ENCODE peak calls at places on chromosome 12, in eight cellular contexts. One of them, this sample, is unnamed.

GRCh38 chr12:65699251-65699650 is 125.0 kb upstream of the HMGA2 start:
- DNase-seq in transverse colon: no peak
- DNase-seq in NB4: peak
- DNase-seq in upper lobe of left lung: no peak
- DNase-seq in lower leg skin: no peak
- DNase-seq in sigmoid colon: no peak
- DNase-seq in gastrocnemius medialis: no peak
- DNase-seq in tibial nerve: no peak
- DNase-seq in this sample: no peak

GRCh38 chr12:4786795-4787194 is 66.6 kb downstream of the GALNT8 start:
- DNase-seq in transverse colon: no peak
- DNase-seq in NB4: no peak
- DNase-seq in tibial nerve: no peak
- DNase-seq in upper lobe of left lung: no peak
- DNase-seq in lower leg skin: no peak
- DNase-seq in gastrocnemius medialis: no peak
- DNase-seq in sigmoid colon: no peak
- DNase-seq in this sample: no peak

GRCh38 chr12:103401421-103401820 is 94.3 kb downstream of the C12orf42 start:
- DNase-seq in upper lobe of left lung: peak
- DNase-seq in tibial nerve: no peak
- DNase-seq in sigmoid colon: no peak
- DNase-seq in gastrocnemius medialis: no peak
- DNase-seq in lower leg skin: no peak
- DNase-seq in transverse colon: no peak
- DNase-seq in NB4: no peak
- DNase-seq in this sample: no peak

GRCh38 chr12:25087596-25087995 is 107.4 kb downstream of the DNAI7 start:
- DNase-seq in gastrocnemius medialis: no peak
- DNase-seq in NB4: no peak
- DNase-seq in upper lobe of left lung: no peak
- DNase-seq in transverse colon: no peak
- DNase-seq in lower leg skin: no peak
- DNase-seq in sigmoid colon: no peak
- DNase-seq in tibial nerve: no peak
- DNase-seq in this sample: no peak

GRCh38 chr12:71626768-71627167 is 36.9 kb downstream of the ZFC3H1 start:
- DNase-seq in gastrocnemius medialis: no peak
- DNase-seq in tibial nerve: no peak
- DNase-seq in sigmoid colon: no peak
- DNase-seq in lower leg skin: no peak
- DNase-seq in upper lobe of left lung: no peak
- DNase-seq in transverse colon: no peak
- DNase-seq in NB4: no peak
- DNase-seq in this sample: no peak

GRCh38 chr12:57389033-57389432 is 41.8 kb downstream of the R3HDM2 start:
- DNase-seq in transverse colon: no peak
- DNase-seq in lower leg skin: no peak
- DNase-seq in gastrocnemius medialis: no peak
- DNase-seq in NB4: no peak
- DNase-seq in tibial nerve: no peak
- DNase-seq in sigmoid colon: no peak
- DNase-seq in upper lobe of left lung: no peak
- DNase-seq in this sample: no peak

GRCh38 chr12:122835693-122836026 is 403 bp downstream of the HIP1R start:
- DNase-seq in gastrocnemius medialis: no peak
- DNase-seq in transverse colon: peak
- DNase-seq in tibial nerve: no peak
- DNase-seq in lower leg skin: no peak
- DNase-seq in NB4: peak
- DNase-seq in sigmoid colon: no peak
- DNase-seq in upper lobe of left lung: no peak
- DNase-seq in this sample: no peak

GRCh38 chr12:121238604-121239334 is 28.8 kb downstream of the P2RX4 start:
- DNase-seq in NB4: peak
- DNase-seq in gastrocnemius medialis: no peak
- DNase-seq in tibial nerve: no peak
- DNase-seq in upper lobe of left lung: no peak
- DNase-seq in sigmoid colon: no peak
- DNase-seq in lower leg skin: no peak
- DNase-seq in transverse colon: no peak
- DNase-seq in this sample: no peak

GRCh38 chr12:111363578-111363977 is 5.3 kb downstream of the PHETA1 start:
- DNase-seq in upper lobe of left lung: no peak
- DNase-seq in lower leg skin: no peak
- DNase-seq in sigmoid colon: no peak
- DNase-seq in gastrocnemius medialis: no peak
- DNase-seq in transverse colon: no peak
- DNase-seq in tibial nerve: no peak
- DNase-seq in NB4: no peak
- DNase-seq in this sample: no peak

GRCh38 chr12:101713059-101713682 is 15.7 kb downstream of the CHPT1 start:
- DNase-seq in NB4: no peak
- DNase-seq in tibial nerve: peak
- DNase-seq in sigmoid colon: peak
- DNase-seq in gastrocnemius medialis: peak
- DNase-seq in lower leg skin: peak
- DNase-seq in upper lobe of left lung: peak
- DNase-seq in transverse colon: peak
- DNase-seq in this sample: no peak

GRCh38 chr12:77584860-77585259 is 245.8 kb upstream of the NAV3 start:
- DNase-seq in NB4: no peak
- DNase-seq in upper lobe of left lung: no peak
- DNase-seq in transverse colon: no peak
- DNase-seq in sigmoid colon: no peak
- DNase-seq in gastrocnemius medialis: no peak
- DNase-seq in lower leg skin: no peak
- DNase-seq in tibial nerve: no peak
- DNase-seq in this sample: no peak

GRCh38 chr12:83784298-83784890 is 1097.7 kb downstream of the TMTC2 start:
- DNase-seq in gastrocnemius medialis: no peak
- DNase-seq in transverse colon: no peak
- DNase-seq in NB4: no peak
- DNase-seq in tibial nerve: no peak
- DNase-seq in sigmoid colon: no peak
- DNase-seq in upper lobe of left lung: no peak
- DNase-seq in lower leg skin: no peak
- DNase-seq in this sample: no peak

GRCh38 chr12:73998894-73999293 is 538.7 kb upstream of the ATXN7L3B start:
- DNase-seq in upper lobe of left lung: no peak
- DNase-seq in gastrocnemius medialis: no peak
- DNase-seq in sigmoid colon: no peak
- DNase-seq in lower leg skin: no peak
- DNase-seq in tibial nerve: no peak
- DNase-seq in transverse colon: no peak
- DNase-seq in NB4: no peak
- DNase-seq in this sample: no peak

GRCh38 chr12:57744194-57744776 is 554 bp upstream of the TSPAN31 start:
- DNase-seq in NB4: no peak
- DNase-seq in sigmoid colon: peak
- DNase-seq in gastrocnemius medialis: no peak
- DNase-seq in tibial nerve: peak
- DNase-seq in lower leg skin: peak
- DNase-seq in upper lobe of left lung: peak
- DNase-seq in transverse colon: peak
- DNase-seq in this sample: peak

GRCh38 chr12:111367661-111368221 is 1.2 kb downstream of the PHETA1 start:
- DNase-seq in sigmoid colon: no peak
- DNase-seq in lower leg skin: no peak
- DNase-seq in gastrocnemius medialis: no peak
- DNase-seq in upper lobe of left lung: no peak
- DNase-seq in transverse colon: peak
- DNase-seq in tibial nerve: no peak
- DNase-seq in NB4: no peak
- DNase-seq in this sample: no peak

GRCh38 chr12:87405918-87406317 is 623.3 kb downstream of the C12orf50 start:
- DNase-seq in upper lobe of left lung: no peak
- DNase-seq in NB4: no peak
- DNase-seq in sigmoid colon: no peak
- DNase-seq in tibial nerve: no peak
- DNase-seq in gastrocnemius medialis: no peak
- DNase-seq in lower leg skin: no peak
- DNase-seq in transverse colon: no peak
- DNase-seq in this sample: no peak

GRCh38 chr12:104280703-104281458 is 22.7 kb upstream of the EID3 start:
- DNase-seq in tibial nerve: no peak
- DNase-seq in gastrocnemius medialis: no peak
- DNase-seq in upper lobe of left lung: no peak
- DNase-seq in NB4: peak
- DNase-seq in lower leg skin: no peak
- DNase-seq in transverse colon: no peak
- DNase-seq in sigmoid colon: no peak
- DNase-seq in this sample: no peak

GRCh38 chr12:121797937-121798801 is 4.7 kb upstream of the RHOF start:
- DNase-seq in sigmoid colon: peak
- DNase-seq in upper lobe of left lung: no peak
- DNase-seq in transverse colon: peak
- DNase-seq in tibial nerve: peak
- DNase-seq in NB4: no peak
- DNase-seq in lower leg skin: no peak
- DNase-seq in gastrocnemius medialis: peak
- DNase-seq in this sample: peak

GRCh38 chr12:97503073-97503472 is 40.5 kb downstream of the RMST start:
- DNase-seq in sigmoid colon: no peak
- DNase-seq in lower leg skin: no peak
- DNase-seq in upper lobe of left lung: no peak
- DNase-seq in NB4: no peak
- DNase-seq in gastrocnemius medialis: no peak
- DNase-seq in tibial nerve: no peak
- DNase-seq in transverse colon: no peak
- DNase-seq in this sample: no peak

DNA sequence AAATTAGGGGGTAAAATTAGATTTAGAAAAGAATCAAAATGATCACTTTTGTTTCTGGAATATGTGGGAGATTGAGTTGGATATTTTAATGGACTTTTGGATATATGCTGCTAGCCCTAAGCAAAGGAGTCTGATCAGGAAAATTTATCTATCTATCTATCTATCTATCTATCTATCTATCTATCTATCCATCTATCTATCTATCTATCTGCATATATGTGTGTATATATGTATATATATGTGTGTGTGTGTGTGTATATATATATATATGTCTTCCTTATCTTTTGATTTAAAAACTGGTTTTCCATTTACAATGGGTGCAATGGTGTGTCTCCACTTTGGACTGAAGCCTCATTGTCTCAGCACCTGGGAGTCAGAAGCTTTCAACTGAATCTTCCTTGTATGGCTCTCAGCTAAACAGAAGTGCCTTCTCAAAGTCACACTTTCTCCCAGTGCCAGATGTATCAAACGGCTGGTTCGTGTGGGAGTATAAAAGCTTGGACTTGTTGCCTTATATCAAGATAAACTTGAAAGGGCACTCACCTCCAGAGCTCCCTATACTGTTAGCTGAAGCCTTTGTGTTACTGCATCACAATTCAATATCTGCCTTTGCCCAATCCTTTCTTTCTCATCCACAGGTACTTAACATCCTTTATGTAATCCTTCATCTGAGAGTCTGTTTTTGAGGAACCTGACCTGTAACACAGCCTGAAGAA is 31.6 kb upstream of the CD69 start:
- DNase-seq in lower leg skin: no peak
- DNase-seq in gastrocnemius medialis: no peak
- DNase-seq in transverse colon: no peak
- DNase-seq in tibial nerve: no peak
- DNase-seq in sigmoid colon: no peak
- DNase-seq in NB4: peak
- DNase-seq in upper lobe of left lung: no peak
- DNase-seq in this sample: no peak
- TF ChIP-seq CTCF in lower leg skin: no peak
- TF ChIP-seq CTCF in gastrocnemius medialis: no peak
- TF ChIP-seq CTCF in transverse colon: no peak
- TF ChIP-seq CTCF in tibial nerve: no peak
- TF ChIP-seq CTCF in sigmoid colon: no peak
- TF ChIP-seq CTCF in NB4: no peak
- TF ChIP-seq CTCF in upper lobe of left lung: no peak
- TF ChIP-seq CTCF in this sample: no peak

DNA sequence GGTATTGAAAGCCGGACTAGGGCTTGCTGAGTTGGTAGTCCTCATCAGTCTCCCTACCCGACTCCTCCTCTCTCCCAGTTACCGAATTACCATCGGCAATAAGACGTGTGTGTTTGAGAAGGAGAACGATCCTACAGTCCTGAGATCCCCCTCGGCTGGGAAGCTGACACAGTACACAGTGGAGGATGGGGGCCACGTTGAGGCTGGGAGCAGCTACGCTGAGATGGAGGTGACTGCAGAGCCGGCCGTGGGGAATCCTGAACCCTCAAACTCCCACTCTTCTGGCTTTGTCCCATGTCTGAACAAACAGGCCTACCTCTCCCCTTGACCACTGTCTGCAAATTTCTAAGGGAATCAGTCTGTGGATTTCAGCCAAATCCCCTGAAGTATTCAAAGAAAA is 82.9 kb downstream of the ACACB start:
- DNase-seq in transverse colon: no peak
- DNase-seq in gastrocnemius medialis: no peak
- DNase-seq in sigmoid colon: no peak
- DNase-seq in upper lobe of left lung: no peak
- DNase-seq in NB4: no peak
- DNase-seq in lower leg skin: no peak
- DNase-seq in tibial nerve: no peak
- DNase-seq in this sample: no peak
- TF ChIP-seq POLR2A in transverse colon: no peak
- TF ChIP-seq POLR2A in gastrocnemius medialis: no peak
- TF ChIP-seq POLR2A in sigmoid colon: no peak
- TF ChIP-seq POLR2A in upper lobe of left lung: no peak
- TF ChIP-seq POLR2A in NB4: no peak
- TF ChIP-seq POLR2A in lower leg skin: no peak
- TF ChIP-seq POLR2A in tibial nerve: no peak
- TF ChIP-seq POLR2A in this sample: no peak

DNA sequence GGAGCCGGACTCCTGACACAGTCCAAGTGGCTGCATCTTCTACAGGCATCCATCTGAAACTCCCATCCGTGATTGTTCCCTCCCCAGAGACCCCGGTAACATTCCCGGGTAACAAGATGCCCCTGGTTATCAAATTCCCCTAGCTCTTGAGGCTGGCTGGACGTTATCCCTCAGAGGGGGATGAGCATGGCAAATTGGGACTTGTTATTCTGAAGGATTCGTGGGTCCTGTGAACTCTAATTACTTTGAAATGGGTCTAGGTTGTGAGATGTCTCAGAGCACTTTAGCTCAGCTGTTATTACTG is 642 bp upstream of the PAN2 start:
- DNase-seq in gastrocnemius medialis: no peak
- DNase-seq in NB4: no peak
- DNase-seq in sigmoid colon: no peak
- DNase-seq in upper lobe of left lung: no peak
- DNase-seq in lower leg skin: no peak
- DNase-seq in tibial nerve: no peak
- DNase-seq in transverse colon: no peak
- DNase-seq in this sample: no peak
- TF ChIP-seq CTCF in gastrocnemius medialis: no peak
- TF ChIP-seq CTCF in NB4: no peak
- TF ChIP-seq CTCF in sigmoid colon: no peak
- TF ChIP-seq CTCF in upper lobe of left lung: no peak
- TF ChIP-seq CTCF in lower leg skin: no peak
- TF ChIP-seq CTCF in tibial nerve: no peak
- TF ChIP-seq CTCF in transverse colon: no peak
- TF ChIP-seq CTCF in this sample: no peak

DNA sequence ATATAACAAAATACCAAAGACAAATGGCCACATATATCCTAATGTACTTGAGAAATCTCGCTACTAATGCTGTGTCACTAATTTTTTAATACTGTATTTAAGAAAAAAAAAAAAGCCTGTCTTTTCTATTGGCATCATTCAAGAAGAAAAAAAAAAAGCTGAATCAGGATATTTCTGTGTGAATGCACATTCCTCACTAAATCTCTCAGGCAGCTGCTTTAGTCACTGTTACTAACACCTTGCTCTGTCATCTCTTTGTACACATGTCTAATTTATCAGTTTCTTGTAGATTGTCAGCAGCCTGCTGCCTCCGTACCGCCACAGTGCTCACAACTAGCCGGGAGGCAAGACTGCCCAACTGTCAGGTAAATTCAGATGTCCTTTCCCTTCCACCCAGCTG is 32.0 kb upstream of the FGD4 start:
- DNase-seq in tibial nerve: no peak
- DNase-seq in gastrocnemius medialis: no peak
- DNase-seq in upper lobe of left lung: no peak
- DNase-seq in sigmoid colon: no peak
- DNase-seq in transverse colon: no peak
- DNase-seq in lower leg skin: no peak
- DNase-seq in NB4: no peak
- DNase-seq in this sample: no peak
- TF ChIP-seq POLR2A in tibial nerve: no peak
- TF ChIP-seq POLR2A in gastrocnemius medialis: no peak
- TF ChIP-seq POLR2A in upper lobe of left lung: no peak
- TF ChIP-seq POLR2A in sigmoid colon: no peak
- TF ChIP-seq POLR2A in transverse colon: no peak
- TF ChIP-seq POLR2A in lower leg skin: no peak
- TF ChIP-seq POLR2A in NB4: no peak
- TF ChIP-seq POLR2A in this sample: no peak